ENCODE peak calls at places on chromosomes 3 and 15, in nine cellular contexts. One of them, this sample, is unnamed.
A peak's percentile ranks its signal among the peaks of the same experiment; 100 is the strongest.

GRCh38 chr3:136343873-136344281 is 93.7 kb downstream of the PCCB start:
- DNase-seq in left ventricle myocardium inferior: peak; percentile 79
- DNase-seq in breast epithelium: peak; percentile 64
- DNase-seq in Caco-2: peak; percentile 20
- DNase-seq in cardiac muscle cell: peak; percentile 72
- DNase-seq in esophagus muscularis mucosa: peak; percentile 95
- DNase-seq in fibroblast of lung: peak; percentile 90
- DNase-seq in body of pancreas: peak; percentile 88
- DNase-seq in neural progenitor cell: no peak
- DNase-seq in this sample: peak; percentile 93

GRCh38 chr15:76058714-76059319 is 968 bp upstream of the TMEM266 start:
- DNase-seq in cardiac muscle cell: peak; percentile 42
- DNase-seq in neural progenitor cell: peak; percentile 52
- DNase-seq in body of pancreas: peak; percentile 25
- DNase-seq in fibroblast of lung: peak; percentile 14
- DNase-seq in esophagus muscularis mucosa: no peak
- DNase-seq in left ventricle myocardium inferior: no peak
- DNase-seq in breast epithelium: no peak
- DNase-seq in Caco-2: peak; percentile 41
- DNase-seq in this sample: no peak

GRCh38 chr3:55624238-55624637 is 137.1 kb upstream of the WNT5A start:
- DNase-seq in Caco-2: no peak
- DNase-seq in body of pancreas: no peak
- DNase-seq in esophagus muscularis mucosa: no peak
- DNase-seq in left ventricle myocardium inferior: no peak
- DNase-seq in neural progenitor cell: no peak
- DNase-seq in fibroblast of lung: no peak
- DNase-seq in breast epithelium: no peak
- DNase-seq in cardiac muscle cell: no peak
- DNase-seq in this sample: no peak

GRCh38 chr3:15051531-15051930 is 13.6 kb downstream of the MRPS25 start:
- DNase-seq in Caco-2: peak; percentile 69
- DNase-seq in body of pancreas: peak; percentile 34
- DNase-seq in cardiac muscle cell: peak; percentile 62
- DNase-seq in breast epithelium: no peak
- DNase-seq in neural progenitor cell: peak; percentile 63
- DNase-seq in left ventricle myocardium inferior: no peak
- DNase-seq in fibroblast of lung: peak; percentile 17
- DNase-seq in esophagus muscularis mucosa: no peak
- DNase-seq in this sample: no peak

GRCh38 chr3:38722760-38723568 is 73.5 kb upstream of the SCN5A start:
- DNase-seq in breast epithelium: no peak
- DNase-seq in neural progenitor cell: no peak
- DNase-seq in Caco-2: no peak
- DNase-seq in left ventricle myocardium inferior: no peak
- DNase-seq in fibroblast of lung: peak; percentile 34
- DNase-seq in cardiac muscle cell: no peak
- DNase-seq in body of pancreas: no peak
- DNase-seq in esophagus muscularis mucosa: no peak
- DNase-seq in this sample: no peak

GRCh38 chr15:64525828-64526530 is 65.6 kb downstream of the ZNF609 start:
- DNase-seq in left ventricle myocardium inferior: no peak
- DNase-seq in cardiac muscle cell: no peak
- DNase-seq in breast epithelium: no peak
- DNase-seq in body of pancreas: no peak
- DNase-seq in fibroblast of lung: no peak
- DNase-seq in esophagus muscularis mucosa: no peak
- DNase-seq in Caco-2: no peak
- DNase-seq in neural progenitor cell: no peak
- DNase-seq in this sample: no peak

GRCh38 chr3:49727154-49727923 is 3.6 kb upstream of the GMPPB start:
- DNase-seq in esophagus muscularis mucosa: no peak
- DNase-seq in neural progenitor cell: no peak
- DNase-seq in Caco-2: no peak
- DNase-seq in body of pancreas: no peak
- DNase-seq in breast epithelium: no peak
- DNase-seq in cardiac muscle cell: no peak
- DNase-seq in left ventricle myocardium inferior: peak; percentile 14
- DNase-seq in fibroblast of lung: no peak
- DNase-seq in this sample: no peak

GRCh38 chr15:31265871-31266711 is 60.5 kb upstream of the KLF13 start:
- DNase-seq in left ventricle myocardium inferior: peak; percentile 43
- DNase-seq in fibroblast of lung: peak; percentile 38
- DNase-seq in Caco-2: no peak
- DNase-seq in neural progenitor cell: peak; percentile 3
- DNase-seq in breast epithelium: peak; percentile 19
- DNase-seq in body of pancreas: no peak
- DNase-seq in cardiac muscle cell: no peak
- DNase-seq in esophagus muscularis mucosa: peak; percentile 92
- DNase-seq in this sample: peak; percentile 40

GRCh38 chr3:11204697-11205397 is 50.6 kb downstream of the HRH1 start:
- DNase-seq in body of pancreas: no peak
- DNase-seq in neural progenitor cell: peak; percentile 26
- DNase-seq in breast epithelium: no peak
- DNase-seq in esophagus muscularis mucosa: no peak
- DNase-seq in fibroblast of lung: no peak
- DNase-seq in Caco-2: no peak
- DNase-seq in left ventricle myocardium inferior: no peak
- DNase-seq in cardiac muscle cell: no peak
- DNase-seq in this sample: no peak

GRCh38 chr15:57631386-57632110 is 39.8 kb downstream of the MYZAP start:
- DNase-seq in Caco-2: no peak
- DNase-seq in cardiac muscle cell: peak; percentile 6
- DNase-seq in left ventricle myocardium inferior: no peak
- DNase-seq in breast epithelium: no peak
- DNase-seq in fibroblast of lung: no peak
- DNase-seq in neural progenitor cell: no peak
- DNase-seq in esophagus muscularis mucosa: no peak
- DNase-seq in body of pancreas: peak; percentile 43
- DNase-seq in this sample: no peak

GRCh38 chr15:80162059-80162554 is 9.3 kb downstream of the FAH start:
- DNase-seq in esophagus muscularis mucosa: no peak
- DNase-seq in body of pancreas: no peak
- DNase-seq in neural progenitor cell: no peak
- DNase-seq in cardiac muscle cell: no peak
- DNase-seq in breast epithelium: no peak
- DNase-seq in left ventricle myocardium inferior: no peak
- DNase-seq in Caco-2: no peak
- DNase-seq in fibroblast of lung: peak; percentile 85
- DNase-seq in this sample: no peak

GRCh38 chr3:184282941-184283340 is 7.1 kb downstream of the ECE2 start:
- DNase-seq in breast epithelium: no peak
- DNase-seq in fibroblast of lung: no peak
- DNase-seq in Caco-2: no peak
- DNase-seq in neural progenitor cell: no peak
- DNase-seq in cardiac muscle cell: no peak
- DNase-seq in body of pancreas: no peak
- DNase-seq in left ventricle myocardium inferior: no peak
- DNase-seq in esophagus muscularis mucosa: no peak
- DNase-seq in this sample: no peak

GRCh38 chr3:109071349-109072142 is 46.4 kb downstream of the MORC1 start:
- DNase-seq in left ventricle myocardium inferior: no peak
- DNase-seq in neural progenitor cell: peak; percentile 6
- DNase-seq in esophagus muscularis mucosa: no peak
- DNase-seq in body of pancreas: peak; percentile 34
- DNase-seq in fibroblast of lung: no peak
- DNase-seq in Caco-2: peak; percentile 6
- DNase-seq in breast epithelium: no peak
- DNase-seq in cardiac muscle cell: peak; percentile 49
- DNase-seq in this sample: no peak

DNA sequence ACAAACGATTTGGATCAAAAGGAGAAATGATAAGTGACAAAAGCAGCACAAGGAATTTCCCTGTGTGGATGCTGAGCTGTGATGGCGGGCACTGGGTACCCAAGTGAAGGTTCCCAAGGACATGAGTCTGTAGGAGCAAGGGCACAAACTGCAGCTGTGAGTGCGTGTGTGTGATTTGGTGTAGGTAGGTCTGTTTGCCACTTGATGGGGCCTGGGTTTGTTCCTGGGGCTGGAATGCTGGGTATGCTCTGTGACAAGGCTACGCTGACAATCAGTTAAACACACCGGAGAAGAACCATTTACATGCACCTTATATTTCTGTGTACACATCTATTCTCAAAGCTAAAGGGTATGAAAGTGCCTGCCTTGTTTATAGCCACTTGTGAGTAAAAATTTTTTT is 36.1 kb downstream of the NR1I2 start:
- DNase-seq in esophagus muscularis mucosa: no peak
- DNase-seq in cardiac muscle cell: peak; percentile 64
- DNase-seq in fibroblast of lung: no peak
- DNase-seq in neural progenitor cell: peak; percentile 27
- DNase-seq in breast epithelium: no peak
- DNase-seq in body of pancreas: no peak
- DNase-seq in left ventricle myocardium inferior: no peak
- DNase-seq in Caco-2: peak; percentile 42
- DNase-seq in this sample: no peak
- TF ChIP-seq CTCF in esophagus muscularis mucosa: no peak
- TF ChIP-seq CTCF in cardiac muscle cell: no peak
- TF ChIP-seq CTCF in fibroblast of lung: no peak
- TF ChIP-seq CTCF in neural progenitor cell: no peak
- TF ChIP-seq CTCF in breast epithelium: no peak
- TF ChIP-seq CTCF in body of pancreas: no peak
- TF ChIP-seq CTCF in left ventricle myocardium inferior: no peak
- TF ChIP-seq CTCF in Caco-2: no peak
- TF ChIP-seq CTCF in this sample: no peak

DNA sequence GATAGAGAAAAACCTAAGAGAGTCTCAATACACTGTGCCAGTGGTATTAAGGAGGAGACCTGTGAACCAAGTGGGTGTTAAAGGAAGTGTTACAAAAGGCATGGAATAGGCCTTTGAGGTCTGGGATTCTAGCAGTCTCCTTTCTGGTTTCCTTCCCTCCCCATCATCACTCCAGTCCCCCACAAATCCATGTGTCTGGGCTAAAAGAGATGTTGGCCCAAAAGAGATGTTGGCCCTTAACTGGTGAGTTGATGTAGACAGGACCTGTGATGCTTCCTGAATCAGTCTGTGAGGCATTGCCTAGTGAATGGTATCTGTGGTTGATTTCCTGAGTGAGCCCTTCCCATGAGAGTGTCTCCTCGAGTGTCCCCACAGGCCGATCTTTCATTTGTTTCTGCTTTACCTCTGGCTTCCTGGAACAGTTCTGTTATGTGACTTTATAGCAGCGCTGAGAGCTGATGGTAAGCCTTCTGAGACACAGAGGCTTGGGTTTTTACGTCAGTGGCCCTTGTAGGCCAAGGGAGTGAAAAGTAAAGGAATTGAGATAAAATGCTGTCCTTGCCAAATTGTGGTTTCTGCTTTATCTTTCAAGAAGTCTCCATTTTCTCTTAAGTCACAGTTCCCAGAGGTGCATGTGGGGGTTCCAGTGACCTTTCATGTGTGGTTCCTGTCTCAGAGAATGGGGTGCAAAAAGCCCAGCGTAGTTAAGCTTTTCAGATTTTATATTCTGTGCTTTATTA is 87.8 kb downstream of the KLHL25 start:
- DNase-seq in cardiac muscle cell: no peak
- DNase-seq in fibroblast of lung: peak; percentile 64
- DNase-seq in neural progenitor cell: no peak
- DNase-seq in Caco-2: no peak
- DNase-seq in esophagus muscularis mucosa: no peak
- DNase-seq in breast epithelium: no peak
- DNase-seq in body of pancreas: no peak
- DNase-seq in left ventricle myocardium inferior: no peak
- DNase-seq in this sample: no peak
- H3K4me1 ChIP-seq in cardiac muscle cell: peaks cover 70% of the 10 kb centered on the region
- H3K4me1 ChIP-seq in fibroblast of lung: peaks cover 23% of the 10 kb centered on the region
- H3K4me1 ChIP-seq in neural progenitor cell: peaks cover 9% of the 10 kb centered on the region
- H3K4me1 ChIP-seq in Caco-2: peaks cover 32% of the 10 kb centered on the region
- H3K4me1 ChIP-seq in esophagus muscularis mucosa: peaks cover 85% of the 10 kb centered on the region
- H3K4me1 ChIP-seq in breast epithelium: no peaks in the 10 kb centered on the region
- H3K4me1 ChIP-seq in body of pancreas: peaks cover 75% of the 10 kb centered on the region
- H3K4me1 ChIP-seq in left ventricle myocardium inferior: peaks cover 85% of the 10 kb centered on the region
- H3K4me1 ChIP-seq in this sample: peaks cover 70% of the 10 kb centered on the region

GRCh38 chr3:58051196-58051595 is 43.0 kb downstream of the FLNB start:
- DNase-seq in cardiac muscle cell: no peak
- DNase-seq in Caco-2: peak; percentile 48
- DNase-seq in body of pancreas: no peak
- DNase-seq in left ventricle myocardium inferior: no peak
- DNase-seq in neural progenitor cell: no peak
- DNase-seq in fibroblast of lung: peak; percentile 87
- DNase-seq in esophagus muscularis mucosa: no peak
- DNase-seq in breast epithelium: peak; percentile 83
- DNase-seq in this sample: no peak

GRCh38 chr3:58047806-58048205 is 39.6 kb downstream of the FLNB start:
- DNase-seq in left ventricle myocardium inferior: no peak
- DNase-seq in breast epithelium: no peak
- DNase-seq in Caco-2: no peak
- DNase-seq in body of pancreas: no peak
- DNase-seq in cardiac muscle cell: no peak
- DNase-seq in fibroblast of lung: peak; percentile 75
- DNase-seq in neural progenitor cell: no peak
- DNase-seq in esophagus muscularis mucosa: no peak
- DNase-seq in this sample: no peak

GRCh38 chr3:58048301-58048700 is 40.1 kb downstream of the FLNB start:
- DNase-seq in body of pancreas: peak; percentile 41
- DNase-seq in Caco-2: no peak
- DNase-seq in fibroblast of lung: no peak
- DNase-seq in left ventricle myocardium inferior: peak; percentile 22
- DNase-seq in neural progenitor cell: no peak
- DNase-seq in esophagus muscularis mucosa: no peak
- DNase-seq in cardiac muscle cell: no peak
- DNase-seq in breast epithelium: no peak
- DNase-seq in this sample: peak; percentile 46

GRCh38 chr3:58052373-58053273 is 44.4 kb downstream of the FLNB start:
- DNase-seq in breast epithelium: peak; percentile 57
- DNase-seq in esophagus muscularis mucosa: peak; percentile 97
- DNase-seq in left ventricle myocardium inferior: peak; percentile 77
- DNase-seq in fibroblast of lung: peak; percentile 95
- DNase-seq in Caco-2: peak; percentile 44
- DNase-seq in body of pancreas: peak; percentile 80
- DNase-seq in cardiac muscle cell: no peak
- DNase-seq in neural progenitor cell: no peak
- DNase-seq in this sample: peak; percentile 69

GRCh38 chr3:58049143-58049785 is 41.0 kb downstream of the FLNB start:
- DNase-seq in Caco-2: peak; percentile 92
- DNase-seq in left ventricle myocardium inferior: peak; percentile 35
- DNase-seq in cardiac muscle cell: peak; percentile 71
- DNase-seq in body of pancreas: peak; percentile 89
- DNase-seq in esophagus muscularis mucosa: no peak
- DNase-seq in fibroblast of lung: peak; percentile 74
- DNase-seq in neural progenitor cell: peak; percentile 80
- DNase-seq in breast epithelium: peak; percentile 77
- DNase-seq in this sample: peak; percentile 65
- TF ChIP-seq CTCF in Caco-2: no peak
- TF ChIP-seq CTCF in left ventricle myocardium inferior: peak; percentile 6
- TF ChIP-seq CTCF in cardiac muscle cell: no peak
- TF ChIP-seq CTCF in body of pancreas: no peak
- TF ChIP-seq CTCF in esophagus muscularis mucosa: no peak
- TF ChIP-seq CTCF in fibroblast of lung: no peak
- TF ChIP-seq CTCF in neural progenitor cell: no peak
- TF ChIP-seq CTCF in breast epithelium: no peak
- TF ChIP-seq CTCF in this sample: no peak

DNA sequence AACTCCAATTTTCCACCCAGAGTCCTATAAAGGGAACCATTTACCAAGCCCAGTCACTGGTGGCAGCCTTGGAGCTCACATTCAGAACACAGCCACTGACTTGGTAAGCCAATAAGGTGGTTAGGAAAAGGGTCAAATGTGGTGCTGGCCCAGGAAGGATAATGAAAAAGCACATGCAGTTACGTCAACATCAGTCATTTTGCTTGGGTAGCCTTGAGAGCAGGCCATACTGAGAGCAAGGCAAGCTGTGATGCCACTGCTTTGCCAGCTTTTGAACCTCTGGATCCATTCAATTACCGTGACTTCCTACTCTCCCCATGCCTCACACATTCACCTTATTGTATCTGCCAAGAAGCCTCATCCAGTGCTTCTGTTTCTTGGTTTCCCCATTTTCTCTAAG is 253.6 kb downstream of the OPA1 start:
- DNase-seq in breast epithelium: no peak
- DNase-seq in esophagus muscularis mucosa: no peak
- DNase-seq in Caco-2: no peak
- DNase-seq in body of pancreas: no peak
- DNase-seq in left ventricle myocardium inferior: no peak
- DNase-seq in cardiac muscle cell: no peak
- DNase-seq in fibroblast of lung: no peak
- DNase-seq in neural progenitor cell: no peak
- DNase-seq in this sample: no peak
- H3K4me1 ChIP-seq in breast epithelium: no peaks in the 10 kb centered on the region
- H3K4me1 ChIP-seq in esophagus muscularis mucosa: peaks cover 4% of the 10 kb centered on the region
- H3K4me1 ChIP-seq in Caco-2: peaks cover 74% of the 10 kb centered on the region
- H3K4me1 ChIP-seq in body of pancreas: peaks cover 76% of the 10 kb centered on the region
- H3K4me1 ChIP-seq in left ventricle myocardium inferior: peaks cover 9% of the 10 kb centered on the region
- H3K4me1 ChIP-seq in cardiac muscle cell: peaks cover under 1% of the 10 kb centered on the region
- H3K4me1 ChIP-seq in fibroblast of lung: no peaks in the 10 kb centered on the region
- H3K4me1 ChIP-seq in neural progenitor cell: peaks cover 21% of the 10 kb centered on the region
- H3K4me1 ChIP-seq in this sample: peaks cover 9% of the 10 kb centered on the region

This sample was measured in heart left ventricle.